ENCODE peak calls at places on chromosomes 11 and 22, in four cellular contexts. H is fibroblast of lung, N is MM.1S, V is stomach. R is an unnamed sample.
A peak's percentile ranks its signal among the peaks of the same experiment; 100 is the strongest.

GRCh38 chr11:43756575-43756974 is 76.0 kb downstream of the HSD17B12 start:
- DNase-seq in N (no peak), H (peak; percentile 59), V (no peak), R (no peak)

GRCh38 chr11:82046778-82047177 is 686.9 kb downstream of the FAM181B start:
- DNase-seq in V (no peak), H (peak; percentile 58), N (no peak), R (no peak)

GRCh38 chr11:132464939-132465338 is 1067.4 kb downstream of the OPCML start:
- DNase-seq in V (no peak), N (no peak), H (no peak), R (no peak)

GRCh38 chr11:133650082-133650481 is 117.8 kb upstream of the OPCML start:
- DNase-seq in H (no peak), V (no peak), N (no peak), R (no peak)

GRCh38 chr11:112279901-112280267 is 19.2 kb upstream of the PLET1 start:
- DNase-seq in N (peak; percentile 55), V (peak; percentile 75), H (peak; percentile 43), R (peak; percentile 80)

GRCh38 chr11:29173660-29174062 is 843.2 kb downstream of the KCNA4 start:
- DNase-seq in N (no peak), H (peak; percentile 98), V (no peak), R (no peak)

GRCh38 chr22:37639771-37640590 is 512 bp downstream of the SH3BP1 start:
- DNase-seq in N (no peak), H (no peak), V (no peak), R (peak; percentile 74)

GRCh38 chr11:110524227-110524626 is 94.5 kb downstream of the FDX1 start:
- DNase-seq in H (peak; percentile 91), V (no peak), N (no peak), R (no peak)

GRCh38 chr11:45704635-45705034 is 39.2 kb upstream of the CHST1 start:
- DNase-seq in N (no peak), H (no peak), V (no peak), R (no peak)

GRCh38 chr11:102763440-102763839 is 17.0 kb downstream of the MMP10 start:
- DNase-seq in V (no peak), H (peak; percentile 30), N (no peak), R (no peak)

GRCh38 chr22:33443688-33444087 is 385.5 kb upstream of the SYN3 start:
- DNase-seq in V (no peak), N (no peak), H (no peak), R (no peak)

GRCh38 chr11:128924109-128924508 is 18.6 kb downstream of the TP53AIP1 start:
- DNase-seq in N (no peak), H (no peak), V (no peak), R (no peak)

GRCh38 chr22:45612451-45612901 is 59.2 kb upstream of the ATXN10 start:
- DNase-seq in V (no peak), N (no peak), H (peak; percentile 88), R (no peak)

GRCh38 chr11:126090452-126090851 is 27.8 kb upstream of the CDON start:
- DNase-seq in N (no peak), H (no peak), V (no peak), R (no peak)

GRCh38 chr22:47060718-47061117 is 298.3 kb downstream of the TBC1D22A start:
- DNase-seq in N (no peak), H (no peak), V (no peak), R (no peak)

GRCh38 chr22:38758276-38758945 is 2.6 kb upstream of the SUN2 start:
- DNase-seq in V (no peak), H (no peak), N (no peak), R (peak; percentile 67)

GRCh38 chr11:15558513-15559181 is 443.9 kb downstream of the INSC start:
- DNase-seq in V (no peak), N (no peak), H (no peak), R (no peak)

GRCh38 chr22:46533434-46533833 is 4.0 kb downstream of the CELSR1 start:
- DNase-seq in V (no peak), N (no peak), H (no peak), R (no peak)

GRCh38 chr11:68191661-68192579 is 21.2 kb downstream of the KMT5B start:
- DNase-seq in H (peak; percentile 49), V (no peak), N (no peak), R (no peak)

GRCh38 chr11:74592063-74592440 is 330 bp upstream of the POLD3 start:
- DNase-seq in N (no peak), H (no peak), V (no peak), R (no peak)

GRCh38 chr11:73743045-73743444 is 17.8 kb downstream of the RAB6A start:
- DNase-seq in N (no peak), H (no peak), V (no peak), R (no peak)

GRCh38 chr11:9717040-9717357 is 53.1 kb downstream of the SWAP70 start:
- DNase-seq in H (no peak), V (no peak), N (no peak), R (no peak)

GRCh38 chr22:30626413-30626812 is 9.2 kb upstream of the SLC35E4 start:
- DNase-seq in V (no peak), N (no peak), H (no peak), R (no peak)
- TF ChIP-seq CTCF in V (no peak), N (no peak), H (no peak), R (no peak)

GRCh38 chr11:78350646-78351165 is 66.9 kb downstream of the GAB2 start:
- DNase-seq in V (no peak), H (peak; percentile 67), N (no peak), R (no peak)

GRCh38 chr11:78351193-78351592 is 66.4 kb downstream of the GAB2 start:
- DNase-seq in N (no peak), V (no peak), H (no peak), R (no peak)

GRCh38 chr11:78350101-78350645 is 67.4 kb downstream of the GAB2 start:
- DNase-seq in N (no peak), V (no peak), H (peak; percentile 26), R (no peak)

GRCh38 chr11:78351979-78352731 is 65.5 kb downstream of the GAB2 start:
- DNase-seq in N (no peak), V (no peak), H (no peak), R (no peak)

GRCh38 chr11:78354741-78355705 is 62.6 kb downstream of the GAB2 start:
- DNase-seq in N (no peak), V (no peak), H (no peak), R (no peak)
- TF ChIP-seq CTCF in N (no peak), V (no peak), H (no peak), R (no peak)

DNA sequence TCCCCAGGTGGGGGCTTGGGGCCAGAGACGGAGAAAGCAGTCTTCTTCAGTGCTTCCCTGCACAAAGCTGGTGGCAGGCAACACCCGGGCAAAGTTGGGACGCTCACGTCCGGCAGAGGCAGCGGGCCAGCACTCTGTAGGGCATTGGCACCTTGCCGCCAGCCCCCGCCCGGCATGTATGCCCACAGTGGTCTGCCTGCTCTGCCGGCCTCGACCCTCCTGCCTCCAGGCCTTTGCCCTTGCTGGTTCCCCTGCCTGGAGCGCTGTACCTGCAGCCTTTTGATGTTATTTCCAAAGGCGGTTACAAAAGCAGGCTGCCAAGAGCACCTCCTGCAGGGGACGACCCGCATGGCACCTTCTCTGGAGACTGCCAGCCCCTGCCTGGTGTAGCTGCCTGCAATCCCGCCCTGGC is 56.5 kb upstream of the SHISAL1 start:
- DNase-seq in N (no peak), V (no peak), H (no peak), R (no peak)
- TF ChIP-seq CTCF in N (peak; percentile 39), V (no peak), H (peak; percentile 17), R (no peak)

DNA sequence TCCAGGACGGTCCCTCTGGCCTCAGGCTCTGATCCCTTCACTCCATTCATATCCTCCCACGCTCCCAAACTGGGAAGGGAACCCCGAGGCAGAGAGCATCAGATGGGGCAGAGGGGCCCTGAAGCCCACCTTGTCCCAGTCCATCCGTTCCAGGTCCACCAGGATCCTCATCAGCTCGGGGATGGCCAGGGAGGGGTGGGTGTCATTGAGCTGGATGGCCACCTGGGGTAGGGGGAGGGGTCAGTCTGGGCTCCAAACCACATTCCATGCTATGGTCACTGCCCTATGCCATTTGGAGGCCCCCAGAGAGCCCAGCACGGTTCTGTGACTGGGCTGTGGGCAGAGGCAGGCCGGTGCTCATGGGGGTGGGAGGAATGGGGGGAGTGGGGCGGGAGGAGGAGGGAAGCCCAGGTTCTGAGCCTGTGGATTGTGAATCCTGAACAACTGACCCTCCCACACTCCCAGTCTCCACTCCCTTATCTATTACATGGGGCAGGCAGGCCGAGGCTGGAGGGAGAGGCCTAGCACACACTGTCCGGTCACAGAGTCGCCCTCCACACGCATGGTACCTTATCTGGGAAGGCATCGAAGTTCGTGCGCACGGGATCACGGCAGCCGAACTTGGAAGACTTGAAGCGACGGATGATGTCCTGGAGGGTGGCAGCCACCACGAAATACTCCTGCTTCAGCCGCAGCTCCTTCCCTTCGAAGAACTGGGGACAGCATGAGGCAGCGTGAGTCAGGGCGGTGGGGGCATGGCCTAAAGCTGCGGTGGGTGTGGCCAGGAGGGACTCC is 5.5 kb downstream of the PYGM start:
- DNase-seq in H (no peak), V (no peak), N (no peak), R (no peak)
- TF ChIP-seq CTCF in H (no peak), V (no peak), N (no peak), R (no peak)

GRCh38 chr11:72038491-72038890 is 39.8 kb downstream of the IL18BP start:
- DNase-seq in H (peak; percentile 75), V (peak; percentile 55), N (no peak), R (no peak)

GRCh38 chr11:72042059-72042425 is 38.3 kb downstream of the NUMA1 start:
- DNase-seq in N (no peak), H (no peak), V (no peak), R (no peak)

GRCh38 chr11:72039108-72039850 is 40.6 kb downstream of the IL18BP start:
- DNase-seq in H (peak; percentile 28), V (peak; percentile 73), N (no peak), R (no peak)

GRCh38 chr11:72041364-72042058 is 38.8 kb downstream of the NUMA1 start:
- DNase-seq in H (peak; percentile 82), N (peak; percentile 33), V (peak; percentile 82), R (peak; percentile 45)

DNA sequence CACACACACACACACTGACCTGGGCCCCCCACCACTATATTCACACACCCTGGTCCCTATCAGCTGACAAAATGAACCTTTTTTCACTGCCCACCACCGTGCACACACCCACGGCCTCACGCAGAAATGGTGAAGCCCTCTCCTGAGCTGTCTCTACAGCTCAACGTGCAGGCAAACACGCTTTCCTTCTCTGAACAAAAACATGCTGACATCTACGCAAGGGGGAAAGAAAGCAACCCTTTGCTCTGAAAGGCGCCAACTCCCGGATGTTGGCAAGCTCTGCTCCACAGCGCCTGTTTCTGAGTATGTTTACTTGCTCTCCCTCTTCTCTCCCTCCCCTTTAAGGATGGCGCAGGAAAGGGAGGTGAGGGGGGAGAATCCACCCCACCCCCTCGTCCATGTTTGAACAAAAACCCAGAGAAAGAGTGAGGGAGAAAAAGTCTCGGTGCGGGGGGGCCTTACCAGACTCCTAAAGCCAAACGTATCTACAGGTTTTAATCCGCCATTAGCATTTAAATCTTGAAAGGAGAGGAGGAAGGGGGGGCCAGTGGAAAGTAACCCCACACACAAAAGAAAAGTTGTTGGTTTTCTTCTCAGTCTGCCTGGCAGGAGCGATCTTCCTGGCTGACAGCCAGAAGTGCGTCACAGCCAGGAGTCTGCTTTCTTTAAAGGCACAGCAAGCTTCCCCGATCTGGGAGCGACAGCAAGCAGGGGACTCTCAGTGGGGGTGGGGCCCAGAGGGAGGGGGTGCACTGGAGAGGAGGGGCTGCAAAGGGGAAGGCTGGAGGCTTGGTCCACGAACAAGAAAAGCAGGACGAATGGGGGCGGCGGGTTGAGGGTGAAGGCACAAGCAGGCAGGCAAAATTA is 39.6 kb downstream of the NUMA1 start:
- DNase-seq in H (peak; percentile 93), N (peak; percentile 74), V (peak; percentile 97), R (peak; percentile 70)
- TF ChIP-seq CTCF in H (no peak), N (no peak), V (no peak), R (no peak)